ENCODE peak calls at places on chromosomes 11 and 22, in nine cellular contexts. Y is prostate gland, L is Peyer's patch, V is body of pancreas, M is AG10803, J is dorsolateral prefrontal cortex, S is WERI-Rb-1, F is lower lobe of right lung, D is fibroblast of lung. W is an unnamed sample.

GRCh38 chr11:85590848-85591483 is 36.2 kb downstream of the DLG2 start:
- DNase-seq in Y (no peak), L (no peak), V (no peak), M (peak; percentile 41), J (no peak), S (no peak), F (no peak), D (peak; percentile 40), W (peak; percentile 58)

GRCh38 chr11:29310016-29310415 is 706.8 kb downstream of the KCNA4 start:
- DNase-seq in Y (no peak), L (no peak), V (no peak), M (peak; percentile 76), J (no peak), S (no peak), F (no peak), D (peak; percentile 96), W (peak; percentile 76)

GRCh38 chr11:5285703-5286102 is 16.0 kb upstream of the HBE1 start:
- DNase-seq in Y (no peak), L (no peak), V (no peak), M (no peak), J (no peak), S (no peak), F (no peak), D (no peak), W (peak; percentile 93)

GRCh38 chr11:30990625-30991348 is 378.8 kb downstream of the DCDC1 start:
- DNase-seq in Y (no peak), L (no peak), V (peak; percentile 6), M (no peak), J (no peak), S (no peak), F (no peak), D (no peak), W (no peak)

GRCh38 chr11:10664511-10664910 is 29.0 kb downstream of the IRAG1 start:
- DNase-seq in Y (no peak), L (no peak), V (no peak), M (no peak), J (no peak), S (no peak), F (no peak), D (no peak), W (no peak)

GRCh38 chr11:16096336-16096735 is 260.0 kb downstream of the SOX6 start:
- DNase-seq in Y (no peak), L (no peak), V (no peak), M (peak; percentile 26), J (no peak), S (no peak), F (no peak), D (peak; percentile 50), W (peak; percentile 39)

GRCh38 chr11:16606784-16607674 is 131.4 kb upstream of the C11orf58 start:
- DNase-seq in Y (peak; percentile 14), L (no peak), V (peak; percentile 59), M (no peak), J (no peak), S (peak; percentile 38), F (peak; percentile 55), D (peak; percentile 35), W (peak; percentile 43)

GRCh38 chr22:45101828-45102227 is 61.9 kb upstream of the NUP50 start:
- DNase-seq in Y (peak; percentile 59), L (peak; percentile 18), V (no peak), M (peak; percentile 80), J (peak; percentile 58), S (peak; percentile 78), F (peak; percentile 55), D (peak; percentile 44), W (peak; percentile 74)

GRCh38 chr11:33970984-33971466 is 79.1 kb upstream of the LMO2 start:
- DNase-seq in Y (peak; percentile 35), L (peak; percentile 19), V (peak; percentile 50), M (peak; percentile 59), J (no peak), S (peak; percentile 69), F (no peak), D (peak; percentile 47), W (peak; percentile 71)

GRCh38 chr11:255816-256215 is 19.0 kb downstream of the PSMD13 start:
- DNase-seq in Y (no peak), L (no peak), V (no peak), M (no peak), J (no peak), S (no peak), F (no peak), D (no peak), W (no peak)

GRCh38 chr11:65489061-65489705 is 9.7 kb upstream of the MALAT1 start:
- DNase-seq in Y (no peak), L (no peak), V (peak; percentile 32), M (peak; percentile 96), J (peak; percentile 53), S (no peak), F (no peak), D (peak; percentile 91), W (no peak)

GRCh38 chr11:128696930-128697329 is 3.1 kb downstream of the FLI1 start:
- DNase-seq in Y (no peak), L (no peak), V (no peak), M (no peak), J (no peak), S (no peak), F (no peak), D (no peak), W (no peak)

GRCh38 chr11:11774928-11775327 is 66.8 kb upstream of the USP47 start:
- DNase-seq in Y (no peak), L (no peak), V (no peak), M (no peak), J (no peak), S (no peak), F (no peak), D (no peak), W (no peak)

GRCh38 chr11:67731583-67731982 is 57.2 kb upstream of the ALDH3B2 start:
- DNase-seq in Y (no peak), L (no peak), V (no peak), M (no peak), J (no peak), S (no peak), F (no peak), D (no peak), W (no peak)

GRCh38 chr11:85040166-85040565 is 587.0 kb downstream of the DLG2 start:
- DNase-seq in Y (no peak), L (no peak), V (no peak), M (no peak), J (no peak), S (no peak), F (no peak), D (peak; percentile 41), W (no peak)

GRCh38 chr11:57597971-57598830 is 716 bp downstream of the SERPING1 start:
- DNase-seq in Y (peak; percentile 59), L (no peak), V (peak; percentile 62), M (peak; percentile 54), J (peak; percentile 51), S (peak; percentile 10), F (peak; percentile 83), D (peak; percentile 16), W (no peak)

GRCh38 chr11:70400643-70401042 is 2.3 kb downstream of the CTTN start:
- DNase-seq in Y (no peak), L (no peak), V (no peak), M (no peak), J (no peak), S (no peak), F (no peak), D (no peak), W (no peak)

DNA sequence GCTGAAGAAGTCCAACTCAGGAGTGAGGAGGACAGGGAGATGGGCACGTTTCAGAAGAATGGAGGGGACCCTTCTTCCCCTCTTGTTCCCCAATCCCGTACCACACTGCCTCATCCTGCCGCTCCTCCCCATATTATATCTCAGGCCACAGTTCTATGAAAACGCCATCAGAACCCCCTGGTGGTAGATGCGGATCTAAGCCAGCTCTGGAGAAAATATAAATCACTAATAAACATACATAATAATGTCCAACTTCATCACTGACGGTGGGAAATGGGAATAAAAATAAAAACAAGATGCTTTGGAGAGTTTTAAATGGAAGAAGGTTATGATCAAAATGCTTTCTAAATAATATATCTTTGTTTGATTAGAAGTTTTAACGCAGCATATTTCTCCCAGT is 400.3 kb downstream of the CADM1 start:
- DNase-seq in Y (no peak), L (no peak), V (no peak), M (no peak), J (no peak), S (no peak), F (no peak), D (no peak), W (no peak)
- TF ChIP-seq CTCF in Y (no peak), L (no peak), V (no peak), M (no peak), J (no peak), S (no peak), F (no peak), D (no peak), W (no peak)

GRCh38 chr11:115078461-115079438 is 400.4 kb downstream of the NXPE2 start:
- DNase-seq in Y (no peak), L (no peak), V (peak; percentile 12), M (no peak), J (no peak), S (no peak), F (no peak), D (no peak), W (no peak)
- H3K4me3 ChIP-seq in Y (no peak overlapping the region), L (no peak overlapping the region), V (no peak overlapping the region), M (no peak overlapping the region), J (no peak overlapping the region), S (no peak overlapping the region), F (no peak overlapping the region), D (no peak overlapping the region), W (no peak overlapping the region)

DNA sequence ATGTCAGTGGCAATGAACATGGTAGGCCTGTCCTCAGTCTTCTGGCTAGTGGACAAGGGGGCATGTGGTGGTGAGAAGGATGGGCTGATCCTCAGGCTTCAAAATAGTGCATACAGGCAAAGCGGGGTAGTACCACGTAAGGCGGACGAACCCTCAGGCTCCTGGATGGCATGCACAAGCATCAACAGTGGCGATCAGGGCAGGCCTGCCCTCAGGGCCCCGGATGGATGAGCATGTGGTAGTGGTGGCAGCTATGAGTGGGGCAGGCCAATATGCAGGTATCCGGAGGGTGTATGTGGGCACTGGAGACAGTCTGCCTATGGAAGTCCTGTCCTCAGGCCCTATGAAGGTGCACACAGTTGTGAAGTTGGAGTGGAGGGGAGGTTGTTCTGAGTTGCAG is 163.8 kb downstream of the GUCY1A2 start:
- DNase-seq in Y (no peak), L (no peak), V (no peak), M (no peak), J (no peak), S (no peak), F (no peak), D (no peak), W (no peak)
- TF ChIP-seq CTCF in Y (no peak), L (no peak), V (no peak), M (no peak), J (no peak), S (no peak), F (no peak), D (no peak), W (no peak)

DNA sequence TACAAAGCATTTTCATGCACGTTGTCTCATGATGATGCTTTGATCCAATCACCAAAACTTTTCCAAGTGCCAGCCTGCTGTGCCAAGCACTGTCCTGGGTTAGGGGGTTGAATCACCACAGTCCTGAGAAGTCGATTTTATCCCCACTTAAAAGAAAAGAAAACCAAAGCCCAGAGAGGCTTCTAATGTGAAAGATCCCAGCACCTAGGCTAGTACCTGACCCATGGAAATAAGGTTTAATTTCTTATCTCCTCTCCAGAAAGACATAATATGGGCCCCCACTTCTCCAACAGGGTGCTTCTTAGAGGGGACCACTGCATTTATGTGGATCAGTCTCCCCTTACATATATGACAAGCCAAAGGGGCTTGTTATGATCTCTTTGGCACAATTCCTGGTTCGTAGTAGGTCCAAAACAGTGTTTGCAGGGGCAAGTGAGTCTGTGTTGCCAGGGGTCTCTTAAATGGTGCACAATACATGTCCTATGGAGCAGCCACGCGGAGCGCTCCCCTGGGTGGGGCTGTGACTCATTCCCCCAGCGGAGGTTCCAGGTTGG is 1.9 kb upstream of the BCL9L start:
- DNase-seq in Y (no peak), L (no peak), V (no peak), M (no peak), J (no peak), S (no peak), F (no peak), D (no peak), W (peak; percentile 20)
- H3K4me3 ChIP-seq in Y (no peak overlapping the region), L (no peak overlapping the region), V (no peak overlapping the region), M (peak overlapping the region; percentile 86), J (peak overlapping the region; percentile 84), S (peak overlapping the region; percentile 61), F (peak overlapping the region; percentile 96), D (no peak overlapping the region), W (peak overlapping the region; percentile 74)

W was measured in epithelial cell of esophagus.